ENCODE peak calls at places on chromosomes 2 and 18, in four cellular contexts. E, W, O and P are unnamed samples.

GRCh38 chr2:27735263-27735904 is 36.1 kb upstream of the MRPL33 start:
- DNase-seq in W (no peak), E (peak; percentile 73), O (peak; percentile 78), P (no peak)

GRCh38 chr2:191677091-191677645 is 768 bp upstream of the NABP1 start:
- DNase-seq in O (peak; percentile 30), E (no peak), W (peak; percentile 48), P (peak; percentile 39)

GRCh38 chr18:32881009-32881408 is 108.2 kb upstream of the KLHL14 start:
- DNase-seq in O (no peak), W (no peak), E (no peak), P (no peak)

GRCh38 chr2:9380702-9381628 is 42.4 kb downstream of the ITGB1BP1 start:
- DNase-seq in O (peak; percentile 52), E (no peak), W (peak; percentile 91), P (no peak)

GRCh38 chr18:57410749-57411148 is 24.4 kb upstream of the ONECUT2 start:
- DNase-seq in W (no peak), O (no peak), E (no peak), P (no peak)

GRCh38 chr2:86337235-86338099 is at the start of gene REEP1:
- DNase-seq in W (no peak), E (peak; percentile 78), O (no peak), P (no peak)

GRCh38 chr2:26561918-26562810 is 79.0 kb downstream of the CIB4 start:
- DNase-seq in E (peak; percentile 45), W (peak; percentile 64), O (peak; percentile 61), P (no peak)

GRCh38 chr18:78542204-78542603 is 437.4 kb upstream of the SALL3 start:
- DNase-seq in W (peak; percentile 45), O (peak; percentile 35), E (no peak), P (no peak)

GRCh38 chr2:149004836-149005235 is 33.7 kb upstream of the LYPD6B start:
- DNase-seq in E (no peak), W (no peak), O (no peak), P (no peak)